ENCODE peak calls at places on chromosomes 16 and 17, in six cellular contexts. G is stimulated activated CD4-positive, alpha-beta T cell treated with anti-CD3 and anti-CD28 coated beads, Interleukin-1b, Interleukin-23, amount 100 ng/mL, for 24 hours; E is activated naive CD4-positive, alpha-beta T cell treated with anti-CD3 and anti-CD28 coated beads for 36 hours; P is DMS153; K is AG09319; H is right atrium auricular region. R is an unnamed sample.

GRCh38 chr16:4976611-4977145 is 18.5 kb downstream of the SEC14L5 start:
- DNase-seq in G (no peak), E (no peak), P (peak), K (no peak), H (no peak), R (no peak)

GRCh38 chr16:24721830-24722238 is 7.6 kb upstream of the TNRC6A start:
- DNase-seq in G (peak), E (peak), P (no peak), K (no peak), H (no peak), R (no peak)

GRCh38 chr17:72651988-72652387 is 440.5 kb downstream of the SLC39A11 start:
- DNase-seq in G (no peak), E (no peak), P (no peak), K (no peak), H (no peak), R (no peak)

GRCh38 chr17:7932483-7932891 is 481 bp downstream of the CNTROB start:
- DNase-seq in G (no peak), E (peak), P (no peak), K (no peak), H (peak), R (no peak)

GRCh38 chr17:60354223-60354622 is 37.7 kb downstream of the USP32 start:
- DNase-seq in G (no peak), E (no peak), P (no peak), K (peak), H (no peak), R (no peak)

GRCh38 chr17:81487487-81488275 is 24.9 kb downstream of the ACTG1 start:
- DNase-seq in G (peak), E (peak), P (peak), K (no peak), H (no peak), R (peak)

GRCh38 chr16:11752856-11753255 is 10.2 kb upstream of the TXNDC11 start:
- DNase-seq in G (no peak), E (no peak), P (peak), K (no peak), H (no peak), R (no peak)

GRCh38 chr17:35132816-35133550 is 9.1 kb downstream of the NLE1 start:
- DNase-seq in G (no peak), E (no peak), P (no peak), K (no peak), H (no peak), R (no peak)

GRCh38 chr16:18782697-18783429 is 7.3 kb downstream of the RPS15A start:
- DNase-seq in G (no peak), E (no peak), P (no peak), K (no peak), H (no peak), R (no peak)

GRCh38 chr17:41925991-41926590 is 4.3 kb upstream of the ODAD4 start:
- DNase-seq in G (no peak), E (no peak), P (no peak), K (no peak), H (no peak), R (no peak)

GRCh38 chr17:17971431-17972125 is 622 bp downstream of the TOM1L2 start:
- DNase-seq in G (no peak), E (peak), P (no peak), K (no peak), H (peak), R (peak)

GRCh38 chr16:25707982-25708583 is 16.3 kb downstream of the HS3ST4 start:
- DNase-seq in G (no peak), E (peak), P (no peak), K (no peak), H (no peak), R (peak)

GRCh38 chr16:63628812-63629211 is 1493.1 kb downstream of the CDH11 start:
- DNase-seq in G (no peak), E (no peak), P (no peak), K (no peak), H (no peak), R (no peak)

GRCh38 chr17:48814504-48814903 is 2.5 kb downstream of the TTLL6 start:
- DNase-seq in G (peak), E (peak), P (no peak), K (no peak), H (peak), R (peak)

GRCh38 chr16:50011707-50012106 is 13.3 kb upstream of the CNEP1R1 start:
- DNase-seq in G (no peak), E (no peak), P (no peak), K (no peak), H (no peak), R (peak)

GRCh38 chr16:70576431-70577255 is 53.0 kb downstream of the SF3B3 start:
- DNase-seq in G (no peak), E (no peak), P (peak), K (peak), H (no peak), R (no peak)

GRCh38 chr16:23504076-23504452 is 6.2 kb downstream of the GGA2 start:
- DNase-seq in G (no peak), E (no peak), P (no peak), K (no peak), H (peak), R (no peak)

GRCh38 chr16:19123535-19124178 is 9.9 kb downstream of the ITPRIPL2 start:
- DNase-seq in G (no peak), E (no peak), P (peak), K (no peak), H (no peak), R (no peak)

GRCh38 chr17:17834974-17835373 is 1.8 kb downstream of the SREBF1 start:
- DNase-seq in G (no peak), E (no peak), P (no peak), K (no peak), H (no peak), R (no peak)

GRCh38 chr17:3006801-3007200 is 56.6 kb downstream of the OR1D5 start:
- DNase-seq in G (no peak), E (no peak), P (no peak), K (no peak), H (no peak), R (no peak)

GRCh38 chr16:31077592-31078199 is 3.5 kb downstream of the ZNF646 start:
- DNase-seq in G (no peak), E (no peak), P (no peak), K (no peak), H (no peak), R (no peak)

GRCh38 chr17:178292-179065 is 3.0 kb downstream of the DOC2B start:
- DNase-seq in G (no peak), E (no peak), P (no peak), K (no peak), H (no peak), R (no peak)

GRCh38 chr16:55037051-55037450 is 106.4 kb downstream of the IRX5 start:
- DNase-seq in G (no peak), E (no peak), P (no peak), K (no peak), H (no peak), R (no peak)

R was measured in DND-41.